ENCODE peak calls at places on chromosome 9, in four cellular contexts. W, R, K and V are unnamed samples.

GRCh38 chr9:16048129-16048528 is 495.3 kb downstream of the CCDC171 start:
- DNase-seq in W (no peak), R (no peak), K (no peak), V (no peak)

GRCh38 chr9:19517202-19517942 is 108.6 kb downstream of the ACER2 start:
- DNase-seq in K (no peak), W (no peak), R (peak; percentile 39), V (peak; percentile 41)

GRCh38 chr9:93380410-93381060 is 71.0 kb upstream of the FAM120A start:
- DNase-seq in R (no peak), W (no peak), K (no peak), V (no peak)

GRCh38 chr9:132683873-132684272 is 13.6 kb downstream of the GTF3C4 start:
- DNase-seq in R (no peak), K (no peak), W (no peak), V (no peak)

GRCh38 chr9:81680006-81680405 is 9.3 kb downstream of the TLE1 start:
- DNase-seq in K (no peak), R (no peak), W (no peak), V (no peak)

GRCh38 chr9:20512106-20512505 is 110.2 kb downstream of the MLLT3 start:
- DNase-seq in K (no peak), R (no peak), W (no peak), V (no peak)

GRCh38 chr9:21974542-21975409 is 19.4 kb downstream of the CDKN2A start:
- DNase-seq in R (no peak), K (peak; percentile 29), W (no peak), V (peak; percentile 79)

GRCh38 chr9:69265891-69266290 is 59.1 kb upstream of the ENTREP1 start:
- DNase-seq in R (no peak), K (no peak), W (no peak), V (no peak)

GRCh38 chr9:97511762-97512429 is 10.4 kb downstream of the TMOD1 start:
- DNase-seq in R (no peak), W (no peak), K (no peak), V (no peak)

GRCh38 chr9:35729700-35730485 is 2.1 kb downstream of the TLN1 start:
- DNase-seq in R (peak; percentile 50), K (peak; percentile 21), W (peak; percentile 41), V (peak; percentile 76)

GRCh38 chr9:86406366-86406765 is 52.2 kb upstream of the TUT7 start:
- DNase-seq in R (no peak), W (peak; percentile 59), K (no peak), V (no peak)

GRCh38 chr9:100350188-100350587 is 2.6 kb downstream of the TEX10 start:
- DNase-seq in K (no peak), W (no peak), R (no peak), V (no peak)

GRCh38 chr9:95087659-95088242 is 229.8 kb downstream of the FANCC start:
- DNase-seq in W (no peak), R (peak; percentile 42), K (no peak), V (no peak)

GRCh38 chr9:102459828-102460227 is 535.3 kb upstream of the CYLC2 start:
- DNase-seq in K (no peak), R (no peak), W (no peak), V (no peak)

GRCh38 chr9:107465467-107466451 is 23.8 kb downstream of the KLF4 start:
- DNase-seq in K (no peak), W (no peak), R (peak; percentile 58), V (peak; percentile 84)

GRCh38 chr9:95181226-95181818 is 136.2 kb downstream of the FANCC start:
- DNase-seq in K (peak; percentile 4), R (peak; percentile 16), W (no peak), V (peak; percentile 26)

GRCh38 chr9:69293186-69293585 is 31.8 kb upstream of the ENTREP1 start:
- DNase-seq in K (no peak), W (no peak), R (no peak), V (no peak)

GRCh38 chr9:38621434-38622082 is 1.2 kb upstream of the ANKRD18A start:
- DNase-seq in R (no peak), K (no peak), W (peak; percentile 3), V (peak; percentile 67)

GRCh38 chr9:116280529-116280928 is 126.9 kb downstream of the PAPPA start:
- DNase-seq in W (no peak), K (no peak), R (no peak), V (no peak)

GRCh38 chr9:700365-701282 is 140.9 kb upstream of the DMRT1 start:
- DNase-seq in W (no peak), K (no peak), R (no peak), V (no peak)

GRCh38 chr9:127049044-127049443 is 73.4 kb downstream of the ANGPTL2 start:
- DNase-seq in R (no peak), W (no peak), K (no peak), V (no peak)

GRCh38 chr9:114898741-114899140 is 31.6 kb downstream of the TNFSF8 start:
- DNase-seq in R (no peak), K (no peak), W (no peak), V (no peak)

GRCh38 chr9:89929721-89930480 is 325.1 kb downstream of the GADD45G start:
- DNase-seq in W (no peak), K (no peak), R (no peak), V (peak; percentile 62)

GRCh38 chr9:89928106-89928505 is 323.3 kb downstream of the GADD45G start:
- DNase-seq in R (no peak), K (no peak), W (no peak), V (no peak)

GRCh38 chr9:89929315-89929714 is 324.5 kb downstream of the GADD45G start:
- DNase-seq in R (no peak), W (no peak), K (no peak), V (no peak)

GRCh38 chr9:89926691-89927220 is 321.9 kb downstream of the GADD45G start:
- DNase-seq in K (no peak), W (no peak), R (no peak), V (no peak)

GRCh38 chr9:89928521-89929275 is 323.9 kb downstream of the GADD45G start:
- DNase-seq in R (no peak), W (no peak), K (no peak), V (no peak)
- TF ChIP-seq ELF1 in R (no peak), W (no peak), K (no peak), V (no peak)

DNA sequence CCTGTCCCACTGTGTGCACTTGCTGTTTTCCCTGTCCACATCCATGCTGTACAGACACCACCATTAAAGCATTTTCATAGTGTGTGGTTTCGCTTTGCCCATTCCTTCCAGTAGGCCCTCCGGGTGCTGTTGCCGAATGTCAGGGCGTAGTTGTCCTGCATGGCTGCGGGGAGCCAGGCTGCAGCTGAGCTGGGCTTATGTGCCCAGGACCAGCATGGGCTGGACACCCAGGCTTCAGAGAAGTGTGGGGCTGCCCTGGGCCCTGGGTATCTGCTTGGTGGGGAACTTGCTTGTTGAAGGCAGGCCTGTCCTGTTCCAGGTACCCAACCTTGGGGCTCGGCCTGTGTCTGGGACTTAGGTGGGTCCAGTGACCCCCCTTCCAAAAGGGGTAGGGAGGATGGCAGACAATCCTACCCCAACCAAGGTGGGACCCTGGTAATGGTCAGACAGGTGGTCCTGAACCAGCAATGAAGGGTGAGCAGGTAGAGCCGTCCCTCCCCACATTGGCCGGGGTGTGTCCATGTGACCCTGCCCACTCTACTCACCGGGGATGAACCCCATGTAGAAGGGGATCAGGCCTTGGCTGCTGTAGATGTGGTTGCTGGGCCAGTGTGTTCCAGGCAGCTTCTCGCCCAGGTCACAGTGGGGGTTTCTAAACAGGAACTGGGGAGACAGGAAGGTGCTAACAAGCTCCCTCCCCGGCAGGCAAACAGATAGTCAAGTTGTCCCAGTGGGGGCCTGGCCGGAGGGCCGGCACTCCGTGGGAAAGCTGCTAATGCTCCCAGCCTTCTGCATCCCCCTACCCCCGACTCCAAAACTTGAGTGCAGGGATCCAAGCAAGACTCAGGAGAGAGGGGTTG is 2.8 kb downstream of the TUBB4B start:
- DNase-seq in R (no peak), W (no peak), K (no peak), V (no peak)
- TF ChIP-seq ELF1 in R (no peak), W (no peak), K (no peak), V (no peak)

GRCh38 chr9:98809311-98810105 is 2.0 kb downstream of the GALNT12 start:
- DNase-seq in K (no peak), W (no peak), R (no peak), V (no peak)
- TF ChIP-seq ELF1 in K (no peak), W (no peak), R (no peak), V (no peak)

DNA sequence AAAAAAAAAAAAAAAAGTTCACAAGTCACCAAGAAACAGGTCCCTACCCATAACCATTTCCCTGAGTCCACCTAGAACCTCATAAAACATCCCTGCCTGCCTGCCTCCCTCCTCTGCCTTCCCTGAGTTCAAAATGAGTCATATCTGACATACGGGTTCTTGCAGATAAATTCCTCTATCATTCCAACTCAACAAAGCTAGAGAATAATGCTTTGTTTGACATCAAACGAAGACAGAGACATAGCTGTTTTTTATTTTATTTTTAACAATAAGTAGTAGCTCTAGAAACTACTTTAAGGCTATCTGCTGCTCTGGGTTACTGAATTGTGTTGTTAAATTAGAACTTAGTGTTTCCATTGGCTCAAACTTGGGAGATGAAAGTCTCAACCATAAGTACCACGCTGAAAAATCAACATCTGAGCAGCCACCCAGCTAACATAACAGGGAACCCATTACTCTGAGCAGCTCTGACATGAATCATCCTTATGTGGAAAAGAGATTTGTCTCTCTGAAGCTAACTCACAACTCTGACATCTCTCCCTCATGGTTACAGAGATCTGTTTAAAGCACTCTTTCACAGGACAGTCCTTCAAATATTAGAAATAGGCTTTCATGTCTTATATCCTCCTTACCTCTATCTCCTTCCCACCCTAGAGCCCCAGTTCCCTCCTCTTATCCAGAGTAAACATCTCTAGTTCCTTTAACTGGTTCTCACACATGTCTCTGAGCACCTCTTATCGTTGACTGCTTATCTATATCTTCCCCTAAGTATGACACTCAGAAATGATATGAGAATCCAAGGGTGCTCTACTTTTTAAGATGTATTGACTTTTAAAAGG is 12.1 kb downstream of the TMEM245 start:
- DNase-seq in R (peak; percentile 61), W (peak; percentile 33), K (peak; percentile 48), V (no peak)
- TF ChIP-seq ELF1 in R (no peak), W (no peak), K (peak; percentile 8), V (no peak)

GRCh38 chr9:130062750-130063149 is 9.0 kb downstream of the GPR107 start:
- DNase-seq in R (no peak), W (no peak), K (no peak), V (no peak)
- TF ChIP-seq ELF1 in R (no peak), W (no peak), K (no peak), V (no peak)

DNA sequence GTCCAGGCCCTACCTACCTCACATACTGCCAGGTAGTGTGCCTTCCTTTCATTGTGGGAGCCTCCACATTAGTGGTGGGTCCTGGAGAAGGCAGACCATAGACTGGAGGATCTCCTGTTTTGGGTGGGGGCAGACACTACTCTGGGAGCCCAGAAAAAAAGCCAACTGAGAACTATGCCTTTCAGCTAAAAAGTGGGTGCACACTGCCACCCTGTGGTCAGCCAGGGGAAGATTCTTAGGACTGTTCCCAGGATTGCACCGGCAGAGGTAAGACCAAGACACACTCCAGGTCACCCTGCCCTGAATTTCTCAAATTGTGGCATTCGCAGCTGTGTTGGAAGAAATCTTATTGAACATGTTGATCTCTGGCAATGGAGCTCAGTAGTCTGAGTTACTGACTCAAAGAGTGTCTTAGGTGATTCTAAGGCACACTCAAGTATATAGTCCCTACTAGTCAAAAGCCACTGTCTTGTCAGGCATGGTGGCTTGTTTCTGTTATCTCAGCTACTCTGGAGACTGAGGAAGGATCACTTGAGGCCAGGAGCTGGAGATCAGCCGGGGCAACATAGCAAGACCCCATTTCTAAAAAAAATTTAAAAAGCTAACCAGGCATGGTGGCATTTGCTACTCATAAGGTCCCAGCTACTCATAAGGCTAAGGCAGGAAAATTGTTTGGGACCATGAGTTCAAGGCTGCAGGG is 3.6 kb downstream of the SIGMAR1 start:
- DNase-seq in W (peak; percentile 56), K (no peak), R (peak; percentile 57), V (peak; percentile 84)
- TF ChIP-seq ELF1 in W (no peak), K (no peak), R (no peak), V (no peak)

GRCh38 chr9:133821606-133822438 is 83.7 kb upstream of the SARDH start:
- DNase-seq in K (no peak), W (no peak), R (no peak), V (no peak)
- TF ChIP-seq ELF1 in K (no peak), W (no peak), R (no peak), V (no peak)

GRCh38 chr9:111743275-111743674 is 51.5 kb downstream of the SHOC1 start:
- DNase-seq in R (no peak), W (peak; percentile 6), K (peak; percentile 87), V (no peak)
- TF ChIP-seq ELF1 in R (no peak), W (no peak), K (no peak), V (no peak)